ENCODE peak calls at places on chromosomes 7 and 10, in six cellular contexts. H, T, F, D, M and Z are unnamed samples.

GRCh38 chr10:71084061-71084817 is 128.1 kb upstream of the UNC5B start:
- DNase-seq in D (peak; percentile 5), H (no peak), M (no peak), T (no peak), F (no peak), Z (peak; percentile 2)

GRCh38 chr10:132402781-132403241 is 5.8 kb downstream of the PWWP2B start:
- DNase-seq in T (no peak), H (no peak), F (no peak), D (no peak), M (no peak), Z (no peak)

GRCh38 chr7:77199008-77199966 is at the start of gene FGL2:
- DNase-seq in F (peak; percentile 39), H (no peak), D (peak; percentile 25), T (peak; percentile 41), M (peak; percentile 67), Z (no peak)

GRCh38 chr10:112919721-112920120 is 30.3 kb upstream of the TCF7L2 start:
- DNase-seq in D (no peak), F (peak; percentile 77), H (no peak), M (peak; percentile 87), T (no peak), Z (no peak)

GRCh38 chr10:129759214-129760002 is 204.7 kb downstream of the EBF3 start:
- DNase-seq in F (no peak), H (no peak), T (no peak), D (no peak), M (no peak), Z (no peak)

GRCh38 chr10:76902949-76903348 is 734.7 kb downstream of the KCNMA1 start:
- DNase-seq in H (peak; percentile 48), T (peak; percentile 72), F (no peak), M (no peak), D (peak; percentile 80), Z (peak; percentile 43)

GRCh38 chr10:24114561-24114960 is 94.4 kb upstream of the KIAA1217 start:
- DNase-seq in T (no peak), M (no peak), F (no peak), H (no peak), D (no peak), Z (no peak)

GRCh38 chr10:30219977-30220751 is 128.9 kb downstream of the MTPAP start:
- DNase-seq in T (no peak), F (no peak), M (peak; percentile 51), H (peak; percentile 16), D (no peak), Z (no peak)

GRCh38 chr10:117134084-117135025 is 3.7 kb downstream of the VAX1 start:
- DNase-seq in H (no peak), T (peak; percentile 71), D (peak; percentile 55), F (no peak), M (no peak), Z (no peak)

GRCh38 chr10:33315891-33316290 is 18.6 kb downstream of the NRP1 start:
- DNase-seq in D (no peak), T (no peak), F (no peak), M (no peak), H (no peak), Z (no peak)

GRCh38 chr7:30521532-30521931 is 16.9 kb upstream of the GGCT start:
- DNase-seq in F (peak; percentile 30), D (no peak), M (peak; percentile 56), T (peak; percentile 28), H (no peak), Z (no peak)

GRCh38 chr10:12934777-12935176 is 66.7 kb downstream of the CCDC3 start:
- DNase-seq in F (peak; percentile 2), M (peak; percentile 46), T (no peak), H (no peak), D (no peak), Z (no peak)

GRCh38 chr7:121294448-121294992 is 34.3 kb upstream of the WNT16 start:
- DNase-seq in F (no peak), D (no peak), T (no peak), H (no peak), M (no peak), Z (no peak)

DNA sequence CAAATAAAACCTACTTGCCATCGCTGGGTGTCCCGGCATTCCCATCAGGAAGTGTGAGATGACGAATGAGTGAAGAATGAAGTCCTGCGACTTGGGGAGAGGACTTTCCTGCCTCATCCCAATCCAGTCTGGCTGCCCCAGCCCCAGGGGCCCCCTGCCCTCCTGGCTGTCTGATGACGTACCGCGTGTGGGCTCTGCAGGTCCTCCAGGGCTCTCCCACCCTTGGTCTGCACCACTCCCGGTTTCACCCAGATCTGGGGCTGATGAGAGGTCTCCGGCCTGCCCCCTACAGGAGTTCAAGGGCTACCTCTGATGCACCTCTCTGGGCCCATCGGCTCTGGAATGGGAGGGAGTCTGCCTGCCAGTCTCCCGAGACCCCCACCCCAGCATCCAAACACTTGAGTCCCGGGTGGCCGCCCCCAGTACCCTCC is 9.8 kb downstream of the ATP6V1F start:
- DNase-seq in H (no peak), D (peak; percentile 72), F (no peak), T (no peak), M (no peak), Z (no peak)
- TF ChIP-seq CTCF in H (no peak), D (peak; percentile 29), F (no peak), T (no peak), M (no peak), Z (peak; percentile 36)

GRCh38 chr7:13742719-13743640 is 246.5 kb downstream of the ETV1 start:
- DNase-seq in F (peak; percentile 52), D (peak; percentile 14), T (peak; percentile 26), M (peak; percentile 56), H (peak; percentile 41), Z (no peak)
- TF ChIP-seq CTCF in F (peak; percentile 40), D (no peak), T (peak; percentile 17), M (peak; percentile 50), H (peak; percentile 46), Z (peak; percentile 54)

DNA sequence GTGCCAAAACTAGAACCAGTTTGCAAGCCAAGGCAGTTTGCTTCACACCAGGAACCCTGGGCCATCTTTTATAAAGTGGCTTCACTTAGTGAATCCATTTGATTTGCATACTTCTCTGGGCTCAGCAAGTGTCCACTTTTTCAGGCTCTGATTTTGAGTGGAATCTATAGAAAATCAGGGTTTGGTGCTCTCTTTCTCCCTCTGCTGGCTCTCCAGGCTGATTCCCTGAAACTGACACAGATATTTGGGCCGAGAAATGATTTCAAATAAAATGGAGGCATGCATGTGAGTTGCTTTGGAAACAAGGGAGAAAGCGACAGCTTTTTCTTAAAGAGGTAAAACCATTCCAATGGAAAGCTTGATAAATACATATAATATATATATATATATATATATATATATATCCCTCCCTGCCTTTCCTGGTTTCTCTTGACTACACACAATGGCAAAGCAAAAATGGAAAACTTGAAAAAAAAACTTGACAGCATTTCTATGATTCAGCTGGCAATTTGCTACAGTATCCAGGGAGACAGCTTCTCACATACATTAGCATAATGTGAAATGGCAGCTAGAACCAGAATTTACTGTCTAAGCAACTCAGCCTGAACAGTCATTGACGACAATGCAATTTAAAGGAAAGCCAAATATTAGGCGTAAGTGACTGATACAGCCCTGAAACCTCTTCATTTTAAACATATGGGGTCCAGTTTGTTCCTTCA is 188.4 kb downstream of the TMEM178B start:
- DNase-seq in F (no peak), H (no peak), T (no peak), M (no peak), D (no peak), Z (no peak)
- TF ChIP-seq CTCF in F (peak; percentile 3), H (no peak), T (peak; percentile 20), M (peak; percentile 35), D (peak; percentile 35), Z (peak; percentile 44)

GRCh38 chr7:87600130-87601124 is at the start of gene ABCB1:
- DNase-seq in D (peak; percentile 64), F (peak; percentile 31), H (peak; percentile 21), T (peak; percentile 59), M (peak; percentile 35), Z (peak; percentile 13)
- TF ChIP-seq CTCF in D (no peak), F (no peak), H (no peak), T (no peak), M (no peak), Z (no peak)

GRCh38 chr10:20110435-20111119 is 294.3 kb downstream of the PLXDC2 start:
- DNase-seq in H (no peak), D (no peak), M (no peak), F (no peak), T (no peak), Z (no peak)
- TF ChIP-seq CTCF in H (no peak), D (no peak), M (no peak), F (no peak), T (no peak), Z (no peak)